ENCODE peak calls at places on chromosome 13, in four cellular contexts. D, Y, F and P are unnamed samples.

GRCh38 chr13:33274264-33274663 is 11.3 kb downstream of the STARD13 start:
- DNase-seq in D (no peak), Y (no peak), F (no peak), P (no peak)

GRCh38 chr13:40927929-40928328 is 91.2 kb downstream of the ELF1 start:
- DNase-seq in D (no peak), Y (no peak), F (no peak), P (no peak)

GRCh38 chr13:56736966-56737365 is 403.8 kb upstream of the PRR20A start:
- DNase-seq in D (no peak), Y (no peak), F (no peak), P (no peak)

GRCh38 chr13:46109451-46109850 is 4.6 kb upstream of the CPB2 start:
- DNase-seq in D (no peak), Y (no peak), F (no peak), P (no peak)

GRCh38 chr13:111954681-111955411 is 112.1 kb upstream of the SOX1 start:
- DNase-seq in D (no peak), Y (no peak), F (no peak), P (no peak)

GRCh38 chr13:89066868-89067466 is 1395.8 kb downstream of the SLITRK5 start:
- DNase-seq in D (no peak), Y (peak; percentile 4), F (no peak), P (no peak)

GRCh38 chr13:31818236-31818635 is 78.9 kb downstream of the RXFP2 start:
- DNase-seq in D (no peak), Y (no peak), F (no peak), P (no peak)

GRCh38 chr13:22877421-22877820 is 303.4 kb upstream of the SGCG start:
- DNase-seq in D (no peak), Y (no peak), F (no peak), P (no peak)

GRCh38 chr13:20738616-20739015 is 35.1 kb downstream of the IL17D start:
- DNase-seq in D (no peak), Y (no peak), F (no peak), P (no peak)

GRCh38 chr13:31827707-31828106 is 88.4 kb downstream of the RXFP2 start:
- DNase-seq in D (no peak), Y (no peak), F (no peak), P (no peak)

GRCh38 chr13:94667190-94667589 is 45.2 kb downstream of the SOX21 start:
- DNase-seq in D (no peak), Y (no peak), F (no peak), P (no peak)

GRCh38 chr13:93549326-93549855 is 322.8 kb downstream of the GPC6 start:
- DNase-seq in D (no peak), Y (no peak), F (no peak), P (no peak)

GRCh38 chr13:20590568-20590967 is 23.6 kb downstream of the IFT88 start:
- DNase-seq in D (no peak), Y (no peak), F (no peak), P (no peak)

GRCh38 chr13:36345438-36346221 is 564 bp downstream of the SPART start:
- DNase-seq in D (peak; percentile 62), Y (peak; percentile 55), F (peak; percentile 11), P (peak; percentile 30)

GRCh38 chr13:67493835-67494234 is 263.7 kb upstream of the PCDH9 start:
- DNase-seq in D (no peak), Y (no peak), F (peak; percentile 4), P (no peak)

GRCh38 chr13:24684600-24684998 is 4.4 kb downstream of the ATP12A start:
- DNase-seq in D (no peak), Y (peak; percentile 43), F (no peak), P (no peak)

GRCh38 chr13:33353210-33353609 is 67.7 kb upstream of the STARD13 start:
- DNase-seq in D (peak; percentile 47), Y (no peak), F (no peak), P (peak; percentile 49)

GRCh38 chr13:41059896-41060722 is 1.2 kb upstream of the WBP4 start:
- DNase-seq in D (peak; percentile 91), Y (no peak), F (peak; percentile 67), P (peak; percentile 90)

GRCh38 chr13:105670179-105671015 is 865.1 kb downstream of the EFNB2 start:
- DNase-seq in D (no peak), Y (no peak), F (no peak), P (no peak)

GRCh38 chr13:76983676-76984075 is 8.2 kb upstream of the CLN5 start:
- DNase-seq in D (no peak), Y (no peak), F (no peak), P (no peak)

GRCh38 chr13:43368003-43368402 is 344.6 kb downstream of the DNAJC15 start:
- DNase-seq in D (no peak), Y (no peak), F (no peak), P (no peak)

GRCh38 chr13:73608731-73609485 is 525.3 kb downstream of the KLF12 start:
- DNase-seq in D (no peak), Y (no peak), F (no peak), P (no peak)

GRCh38 chr13:39888865-39889810 is 233.7 kb downstream of the COG6 start:
- DNase-seq in D (no peak), Y (no peak), F (no peak), P (no peak)

GRCh38 chr13:42715909-42716308 is 65.5 kb upstream of the FAM216B start:
- DNase-seq in D (peak; percentile 18), Y (no peak), F (no peak), P (no peak)

GRCh38 chr13:23867027-23867491 is 22.1 kb downstream of the MIPEP start:
- DNase-seq in D (no peak), Y (no peak), F (peak; percentile 12), P (no peak)

GRCh38 chr13:21825186-21825585 is 154.3 kb downstream of the FGF9 start:
- DNase-seq in D (no peak), Y (no peak), F (no peak), P (no peak)

GRCh38 chr13:67224148-67224846 is 5.8 kb downstream of the PCDH9 start:
- DNase-seq in D (peak; percentile 73), Y (peak; percentile 53), F (peak; percentile 58), P (peak; percentile 66)

GRCh38 chr13:40928980-40929379 is 90.1 kb downstream of the ELF1 start:
- DNase-seq in D (no peak), Y (no peak), F (no peak), P (no peak)

GRCh38 chr13:61891420-61891819 is 475.8 kb upstream of the PCDH20 start:
- DNase-seq in D (no peak), Y (no peak), F (no peak), P (no peak)
- H3K4me3 ChIP-seq in D (no peak overlapping the region), Y (no peak overlapping the region), F (no peak overlapping the region), P (no peak overlapping the region)

GRCh38 chr13:80900557-80900956 is 559.6 kb upstream of the SPRY2 start:
- DNase-seq in D (no peak), Y (no peak), F (no peak), P (no peak)
- H3K4me3 ChIP-seq in D (peak overlapping the region; percentile 4), Y (no peak overlapping the region), F (no peak overlapping the region), P (no peak overlapping the region)

DNA sequence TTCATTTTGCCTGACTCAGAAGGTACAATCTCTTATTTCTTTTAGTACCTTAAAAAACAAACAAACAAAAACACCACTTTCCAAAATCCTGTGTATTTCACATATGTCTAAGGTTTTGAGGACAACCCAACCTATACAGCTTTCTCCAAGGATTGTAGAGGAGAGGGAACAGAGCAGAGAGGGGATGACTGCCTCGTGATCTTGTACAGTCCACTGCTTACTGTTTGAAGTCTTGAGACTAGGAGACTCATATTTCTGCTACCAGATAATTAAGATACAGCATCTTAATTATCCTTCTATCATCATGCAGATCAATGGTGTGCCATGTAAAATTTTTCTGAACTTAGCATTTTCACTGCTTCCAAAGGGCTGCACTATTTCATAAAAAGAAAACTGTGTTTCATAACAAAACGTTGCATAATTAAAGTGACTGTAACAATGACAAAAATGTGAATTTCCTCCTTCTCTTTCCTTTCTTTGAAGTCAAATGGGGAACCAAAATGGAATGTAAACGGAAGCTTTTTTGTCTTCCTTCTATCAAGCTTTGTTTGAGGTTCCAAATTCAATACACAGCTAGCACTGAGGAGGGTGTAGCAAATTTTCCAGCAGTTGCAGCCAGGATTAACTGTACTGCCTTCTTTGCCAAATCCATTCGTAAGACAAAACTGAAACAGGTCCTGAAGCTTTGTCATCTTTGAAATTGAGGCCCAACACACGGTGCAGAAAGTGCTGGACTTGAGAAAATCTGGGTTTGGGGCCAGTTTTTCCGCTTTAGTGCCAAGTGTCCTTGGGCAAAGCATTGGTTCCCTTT is 34.8 kb upstream of the RCBTB2 start:
- DNase-seq in D (no peak), Y (no peak), F (no peak), P (no peak)
- H3K4me3 ChIP-seq in D (peak overlapping the region; percentile 17), Y (no peak overlapping the region), F (no peak overlapping the region), P (no peak overlapping the region)

GRCh38 chr13:99985886-99986527 is 4.4 kb downstream of the ZIC2 start:
- DNase-seq in D (no peak), Y (no peak), F (no peak), P (no peak)

GRCh38 chr13:99986751-99987150 is 5.2 kb downstream of the ZIC2 start:
- DNase-seq in D (no peak), Y (no peak), F (no peak), P (no peak)

GRCh38 chr13:99984463-99985242 is 3.1 kb downstream of the ZIC2 start:
- DNase-seq in D (no peak), Y (no peak), F (peak; percentile 5), P (no peak)

GRCh38 chr13:99984134-99984462 is 2.5 kb downstream of the ZIC2 start:
- DNase-seq in D (no peak), Y (no peak), F (no peak), P (no peak)

GRCh38 chr13:99985243-99985874 is 3.8 kb downstream of the ZIC2 start:
- DNase-seq in D (no peak), Y (no peak), F (peak; percentile 29), P (no peak)
- H3K4me3 ChIP-seq in D (no peak overlapping the region), Y (no peak overlapping the region), F (no peak overlapping the region), P (no peak overlapping the region)

GRCh38 chr13:95954266-95954665 is 98.9 kb downstream of the UGGT2 start:
- DNase-seq in D (no peak), Y (no peak), F (no peak), P (no peak)
- H3K4me3 ChIP-seq in D (no peak overlapping the region), Y (no peak overlapping the region), F (no peak overlapping the region), P (no peak overlapping the region)

DNA sequence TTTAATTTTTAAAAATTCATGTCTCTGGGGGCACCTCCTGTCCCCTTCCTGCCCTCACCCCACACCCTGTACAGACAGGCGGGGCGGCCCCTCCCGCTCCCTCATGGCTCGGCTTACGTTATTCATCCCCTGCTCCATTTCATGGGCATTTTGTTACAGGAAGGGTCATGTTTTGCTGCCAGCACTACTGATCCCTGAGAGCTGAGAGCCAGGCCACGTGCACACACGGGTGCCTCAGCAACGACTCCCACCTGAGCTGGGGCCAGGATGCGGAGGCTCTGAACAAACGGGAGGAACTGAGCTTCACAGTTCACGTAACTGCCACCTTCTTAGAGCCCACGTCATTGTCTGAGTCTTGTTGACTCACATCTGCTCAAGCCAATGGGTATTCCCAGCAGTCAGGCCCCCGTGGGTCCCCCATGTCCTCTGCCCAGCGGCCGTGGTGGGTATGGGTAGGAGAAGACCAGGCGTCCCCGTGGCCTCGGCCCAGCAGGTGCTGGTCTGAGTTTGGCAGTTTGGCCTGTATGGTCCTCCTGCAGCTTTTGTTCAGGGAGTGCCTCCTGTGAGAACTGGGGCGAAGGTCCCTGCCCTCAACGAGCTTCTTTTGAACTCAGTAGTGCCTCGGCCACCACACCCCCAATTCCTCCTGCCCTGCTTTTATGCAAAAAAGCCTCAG is 16.4 kb upstream of the TMEM255B start:
- DNase-seq in D (no peak), Y (no peak), F (no peak), P (no peak)
- H3K4me3 ChIP-seq in D (no peak overlapping the region), Y (no peak overlapping the region), F (no peak overlapping the region), P (no peak overlapping the region)